ENCODE peak calls at places on chromosome 4, in six cellular contexts. Z is GM12878, E is H1, R is K562, B is GM12891, F is HepG2. N is an unnamed sample.

GRCh38 chr4:53816561-53816960 is 225.3 kb upstream of the LNX1 start:
- DNase-seq in B (no peak), F (no peak), R (no peak), E (no peak), Z (no peak), N (no peak)

GRCh38 chr4:112563431-112564200 is 47.6 kb upstream of the NEUROG2 start:
- DNase-seq in E (no peak), F (no peak), R (no peak), B (no peak), Z (no peak), N (no peak)

GRCh38 chr4:80685219-80685618 is 345.3 kb upstream of the BMP3 start:
- DNase-seq in E (no peak), Z (no peak), F (no peak), B (no peak), R (no peak), N (no peak)

GRCh38 chr4:142845293-142846070 is 619 bp downstream of the INPP4B start:
- DNase-seq in F (no peak), B (no peak), R (no peak), E (no peak), Z (no peak), N (no peak)

GRCh38 chr4:138507527-138507926 is 265.4 kb upstream of the SLC7A11 start:
- DNase-seq in F (no peak), R (no peak), E (no peak), Z (no peak), B (no peak), N (no peak)

GRCh38 chr4:2806392-2807355 is 13.8 kb downstream of the SH3BP2 start:
- DNase-seq in B (no peak), R (no peak), F (no peak), Z (no peak), E (no peak), N (no peak)

GRCh38 chr4:10623862-10624261 is 60.7 kb downstream of the CLNK start:
- DNase-seq in E (no peak), Z (no peak), F (no peak), B (no peak), R (no peak), N (no peak)

GRCh38 chr4:79429113-79430034 is 21.3 kb upstream of the GK2 start:
- DNase-seq in E (no peak), R (no peak), B (no peak), F (no peak), Z (no peak), N (no peak)

GRCh38 chr4:94516067-94516466 is 64.3 kb downstream of the PDLIM5 start:
- DNase-seq in B (no peak), Z (no peak), E (no peak), R (no peak), F (peak), N (no peak)

DNA sequence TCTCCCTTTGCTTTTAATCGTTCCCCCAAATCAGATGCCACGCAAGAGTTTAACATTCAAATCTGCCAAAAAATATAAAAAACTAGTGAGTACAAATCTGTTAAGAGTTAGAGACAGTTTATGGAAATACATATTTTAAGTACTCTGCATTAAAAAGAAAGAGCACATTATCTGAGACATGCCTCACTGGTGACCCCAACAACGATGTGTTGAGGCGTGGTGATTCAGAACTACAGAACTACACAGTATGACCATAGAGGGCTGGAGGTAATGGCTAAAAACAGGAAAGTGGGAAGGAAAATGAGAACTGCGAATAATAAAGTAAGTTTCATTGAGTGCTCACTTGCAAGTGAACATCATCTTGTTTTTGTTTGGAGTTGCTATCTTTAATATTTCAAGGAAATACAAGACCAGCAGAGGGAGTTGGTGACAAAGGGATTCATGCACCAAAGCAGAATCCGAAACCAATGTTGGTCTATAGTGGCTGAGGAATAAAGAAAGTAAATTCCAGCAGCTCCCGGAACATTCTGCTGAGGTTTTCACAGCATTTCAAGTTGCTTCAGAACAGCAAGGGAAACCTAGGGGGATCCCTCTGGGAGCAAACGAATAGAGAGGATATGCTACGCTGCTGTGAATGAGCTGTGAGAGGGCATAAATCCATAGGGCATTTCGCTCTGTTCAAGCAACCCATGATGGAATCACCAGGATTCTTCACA is 92.2 kb downstream of the DCHS2 start:
- DNase-seq in E (no peak), R (no peak), B (no peak), F (peak), Z (no peak), N (no peak)
- TF ChIP-seq POLR2AphosphoS5 in E (no peak), R (no peak), B (no peak), F (no peak), Z (no peak), N (no peak)

GRCh38 chr4:12595986-12596385 is 888.2 kb downstream of the RAB28 start:
- DNase-seq in E (no peak), R (no peak), F (no peak), B (no peak), Z (no peak), N (no peak)

GRCh38 chr4:12595489-12595888 is 888.7 kb downstream of the RAB28 start:
- DNase-seq in B (no peak), Z (no peak), E (no peak), R (no peak), F (no peak), N (no peak)
- TF ChIP-seq TAF1 in B (no peak), Z (no peak), E (no peak), R (no peak), F (no peak), N (no peak)

DNA sequence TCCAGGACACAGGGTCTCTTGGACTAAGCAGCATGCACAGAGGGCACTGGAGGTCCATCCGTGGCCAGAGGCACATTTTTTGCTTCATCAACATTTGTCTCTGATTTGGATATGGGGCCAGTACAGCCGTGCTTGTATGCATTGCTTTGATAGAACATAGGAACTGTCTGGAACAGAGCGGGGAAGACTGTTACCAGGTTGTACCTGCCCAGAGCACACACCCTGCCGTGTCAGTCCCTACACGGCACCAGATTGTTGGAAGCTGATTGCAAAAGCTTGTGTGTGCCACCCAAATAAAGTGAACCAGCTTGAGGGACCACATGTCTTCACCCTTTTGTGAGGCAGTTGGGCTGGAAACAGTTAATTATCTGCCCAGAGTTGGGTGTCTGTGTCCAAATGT is 21.0 kb downstream of the KLF3 start:
- DNase-seq in F (no peak), B (no peak), Z (no peak), R (no peak), E (no peak), N (no peak)
- TF ChIP-seq POLR2A in F (no peak), B (no peak), Z (no peak), R (no peak), E (no peak), N (no peak)

DNA sequence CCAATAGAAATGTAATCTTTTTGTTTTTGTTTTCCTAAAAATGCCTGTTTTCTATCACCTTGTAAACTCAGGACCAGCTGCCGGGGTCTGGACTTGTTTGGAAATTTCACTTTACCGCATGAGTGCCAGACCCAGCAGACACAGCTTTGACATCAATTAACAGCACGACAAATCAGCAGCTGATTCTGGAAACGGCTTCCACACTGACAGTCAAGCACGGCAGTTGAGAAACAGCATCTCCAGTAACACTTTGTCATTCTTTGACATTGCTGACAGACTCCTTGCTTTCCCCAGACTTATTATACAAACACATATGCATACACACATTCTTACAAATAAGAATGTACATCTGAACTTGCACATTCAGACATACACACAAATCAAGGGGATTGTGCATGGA is 1017.5 kb upstream of the HS3ST1 start:
- DNase-seq in F (no peak), E (no peak), R (no peak), Z (no peak), B (no peak), N (no peak)
- TF ChIP-seq POLR2AphosphoS5 in F (no peak), E (no peak), R (no peak), Z (no peak), B (no peak), N (no peak)

GRCh38 chr4:186624951-186625350 is 69.6 kb upstream of the MTNR1A start:
- DNase-seq in E (no peak), B (no peak), Z (no peak), F (peak), R (no peak), N (no peak)
- TF ChIP-seq TAF1 in E (no peak), B (no peak), Z (no peak), F (no peak), R (no peak), N (no peak)

GRCh38 chr4:20700007-20700761 is at the start of gene PACRGL:
- DNase-seq in Z (peak), F (peak), E (peak), B (peak), R (peak), N (peak)
- TF ChIP-seq POLR2A in Z (peak), F (peak), E (peak), B (peak), R (peak), N (peak)

DNA sequence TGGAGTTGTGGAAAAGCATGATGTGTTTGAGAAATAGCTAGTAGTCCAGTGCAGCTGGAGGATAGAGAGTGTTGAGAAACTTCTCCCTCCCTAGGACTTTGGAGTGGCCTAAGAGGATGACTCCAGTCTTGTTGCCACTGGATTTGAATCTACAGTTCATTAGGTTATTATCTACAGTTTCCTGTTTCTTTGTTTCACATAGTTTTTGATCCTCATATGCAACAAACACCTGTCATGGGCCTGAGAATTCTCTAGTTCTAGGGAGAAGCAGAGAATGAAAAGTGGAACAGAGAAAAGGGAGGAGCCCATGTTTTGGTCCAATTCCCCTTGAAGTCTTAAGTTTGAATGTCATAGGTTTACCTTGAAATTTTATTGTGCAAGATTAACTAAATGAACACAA is 73.6 kb upstream of the TBC1D9 start:
- DNase-seq in Z (peak), B (no peak), F (no peak), R (no peak), E (no peak), N (no peak)
- TF ChIP-seq POLR2AphosphoS5 in Z (no peak), B (no peak), F (no peak), R (no peak), E (no peak), N (no peak)

GRCh38 chr4:56618734-56619133 is 62.4 kb downstream of the HOPX start:
- DNase-seq in E (no peak), R (no peak), Z (no peak), B (no peak), F (no peak), N (no peak)

GRCh38 chr4:56619160-56619559 is 61.9 kb downstream of the HOPX start:
- DNase-seq in B (no peak), R (no peak), F (no peak), Z (no peak), E (no peak), N (no peak)

GRCh38 chr4:56626420-56626819 is 54.7 kb downstream of the HOPX start:
- DNase-seq in F (no peak), R (no peak), E (no peak), Z (no peak), B (no peak), N (no peak)

GRCh38 chr4:56619816-56620215 is 61.3 kb downstream of the HOPX start:
- DNase-seq in Z (no peak), F (no peak), R (no peak), E (no peak), B (no peak), N (no peak)

DNA sequence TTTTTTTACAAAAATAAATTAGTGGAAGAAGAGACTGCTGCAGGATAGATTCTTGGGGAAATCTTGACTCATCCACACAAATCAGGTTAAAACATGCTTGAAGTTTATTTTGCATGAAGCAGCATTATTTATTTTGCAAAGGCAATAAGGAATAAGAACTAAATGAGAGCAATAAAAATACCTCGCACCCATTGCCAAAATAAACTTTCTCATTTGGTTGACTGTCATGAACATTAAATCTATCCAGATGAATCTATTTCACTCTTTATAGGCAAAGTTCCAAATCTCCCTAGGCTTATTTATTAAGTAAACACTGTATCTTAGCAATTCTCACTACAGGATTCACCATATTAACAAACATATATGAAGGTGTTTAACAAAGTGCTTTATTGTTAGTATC is 58.9 kb downstream of the HOPX start:
- DNase-seq in R (no peak), B (no peak), Z (no peak), F (no peak), E (no peak), N (no peak)
- TF ChIP-seq TAF1 in R (no peak), B (no peak), Z (no peak), F (no peak), E (no peak), N (no peak)

GRCh38 chr4:185142911-185143595 is at the start of gene SLC25A4:
- DNase-seq in Z (peak), F (peak), E (no peak), B (peak), R (peak), N (peak)
- TF ChIP-seq POLR2A in Z (peak), F (peak), E (peak), B (peak), R (peak), N (peak)